ENCODE peak calls at places on chromosomes 12 and 14, in ten cellular contexts. V is GM20000, E is HuH-7.5, N is AG08396, B is EL, X is AG09309, D is GM12864, M is hepatic stellate cell, L is activated B cell treated with CpG ODN at 0.5 μM for 24 hours, K is amygdala. G is an unnamed sample.

GRCh38 chr12:115185529-115185928 is 501.6 kb upstream of the TBX3 start:
- DNase-seq in E (no peak), D (no peak), L (no peak), V (no peak), N (no peak), B (no peak), K (no peak), X (no peak), M (no peak), G (no peak)

GRCh38 chr12:93616584-93617101 is 44.2 kb downstream of the SOCS2 start:
- DNase-seq in X (no peak), B (peak; percentile 44), N (no peak), D (no peak), V (no peak), K (no peak), E (no peak), M (no peak), L (no peak), G (no peak)

GRCh38 chr14:36647417-36647826 is 14.2 kb upstream of the PAX9 start:
- DNase-seq in X (no peak), B (no peak), M (no peak), K (no peak), D (no peak), N (no peak), L (no peak), E (no peak), V (no peak), G (no peak)

GRCh38 chr14:105171004-105171673 is 2.6 kb upstream of the JAG2 start:
- DNase-seq in N (no peak), L (no peak), D (no peak), V (no peak), M (no peak), K (no peak), E (no peak), B (no peak), X (no peak), G (no peak)

GRCh38 chr12:85835810-85836715 is at the start of gene RASSF9:
- DNase-seq in X (peak; percentile 77), D (no peak), V (no peak), L (no peak), N (no peak), K (no peak), M (no peak), E (no peak), B (peak; percentile 30), G (no peak)

GRCh38 chr12:51891843-51892242 is 3.9 kb downstream of the ANKRD33 start:
- DNase-seq in V (peak; percentile 56), N (peak; percentile 53), B (no peak), X (no peak), E (no peak), K (no peak), M (no peak), L (no peak), D (no peak), G (no peak)

GRCh38 chr14:96138241-96138640 is 66.4 kb upstream of the BDKRB2 start:
- DNase-seq in M (no peak), K (no peak), N (no peak), D (no peak), E (no peak), V (no peak), L (no peak), B (no peak), X (no peak), G (no peak)

GRCh38 chr12:64733857-64734256 is 25.3 kb downstream of the GNS start:
- DNase-seq in B (peak; percentile 53), N (no peak), K (peak; percentile 6), E (no peak), X (no peak), D (no peak), M (no peak), V (no peak), L (no peak), G (no peak)

GRCh38 chr14:61154606-61155005 is 126.5 kb downstream of the TMEM30B start:
- DNase-seq in D (no peak), V (no peak), N (no peak), M (no peak), E (no peak), K (no peak), X (no peak), L (no peak), B (no peak), G (peak; percentile 72)

GRCh38 chr14:63901434-63902085 is 48.8 kb downstream of the SYNE2 start:
- DNase-seq in B (peak; percentile 50), N (no peak), X (peak; percentile 74), K (no peak), L (no peak), D (no peak), M (no peak), V (no peak), E (no peak), G (peak; percentile 17)